ENCODE peak calls at places on chromosomes 4 and X, in nine cellular contexts. Y, H, Z, Q, K, E, P, L and G are unnamed samples.
A peak's percentile ranks its signal among the peaks of the same experiment; 100 is the strongest.

GRCh38 chr4:3254302-3255131 is 5.6 kb downstream of the MSANTD1 start:
- DNase-seq in Q (peak; percentile 9), L (no peak), Z (no peak), E (no peak), H (no peak), P (peak; percentile 41), Y (no peak), K (peak; percentile 16), G (no peak)

GRCh38 chr4:156154978-156155377 is 201.3 kb upstream of the CTSO start:
- DNase-seq in Z (no peak), P (no peak), K (no peak), E (no peak), Q (no peak), Y (peak; percentile 11), H (no peak), L (no peak), G (no peak)

GRCh38 chrX:72269671-72270251 is 7.3 kb downstream of the RPS4X start:
- DNase-seq in Z (no peak), E (no peak), H (peak; percentile 83), L (no peak), Y (peak; percentile 50), K (no peak), P (no peak), Q (no peak), G (no peak)

GRCh38 chrX:38880460-38880859 is 79.2 kb downstream of the MID1IP1 start:
- DNase-seq in Y (no peak), L (no peak), E (peak; percentile 40), Q (no peak), P (no peak), K (no peak), Z (no peak), H (peak; percentile 56), G (no peak)

GRCh38 chrX:120790118-120790517 is 85.5 kb downstream of the CT47B1 start:
- DNase-seq in H (peak; percentile 71), K (peak; percentile 27), Q (peak; percentile 50), P (no peak), E (peak; percentile 53), L (peak; percentile 2), Z (peak; percentile 37), Y (peak; percentile 86), G (peak; percentile 32)

GRCh38 chr4:178462710-178463109 is 1020.5 kb upstream of the AGA start:
- DNase-seq in Y (no peak), L (no peak), K (no peak), P (no peak), H (no peak), Z (no peak), Q (no peak), E (no peak), G (no peak)

GRCh38 chr4:106289737-106290136 is 26.3 kb downstream of the TBCK start:
- DNase-seq in K (no peak), Y (peak; percentile 26), Q (no peak), P (no peak), L (no peak), E (no peak), H (no peak), Z (no peak), G (no peak)

GRCh38 chrX:41381685-41382084 is 47.7 kb downstream of the DDX3X start:
- DNase-seq in Q (no peak), P (peak; percentile 70), Y (peak; percentile 63), L (no peak), E (peak; percentile 91), K (peak; percentile 62), H (peak; percentile 90), Z (no peak), G (no peak)

GRCh38 chr4:2132438-2132837 is 73.3 kb downstream of the NAT8L start:
- DNase-seq in P (no peak), H (no peak), L (no peak), E (no peak), Z (no peak), Q (no peak), Y (no peak), K (no peak), G (no peak)

GRCh38 chr4:68951078-68951805 is at the start of gene UGT2A3:
- DNase-seq in E (peak; percentile 96), Q (no peak), P (no peak), H (no peak), L (no peak), Y (no peak), Z (no peak), K (peak; percentile 32), G (no peak)

GRCh38 chr4:40544216-40544615 is 85.4 kb downstream of the RBM47 start:
- DNase-seq in E (no peak), Q (no peak), H (no peak), Z (no peak), L (no peak), K (no peak), P (no peak), Y (no peak), G (no peak)

GRCh38 chrX:147741776-147742175 is 169.9 kb upstream of the FMR1 start:
- DNase-seq in K (no peak), Q (no peak), L (no peak), Z (no peak), P (no peak), H (no peak), E (no peak), Y (no peak), G (no peak)
- H3K27ac ChIP-seq in K (no peak overlapping the region), Q (no peak overlapping the region), L (no peak overlapping the region), Z (no peak overlapping the region), P (no peak overlapping the region), H (no peak overlapping the region), E (no peak overlapping the region), Y (no peak overlapping the region), G (no peak overlapping the region)

DNA sequence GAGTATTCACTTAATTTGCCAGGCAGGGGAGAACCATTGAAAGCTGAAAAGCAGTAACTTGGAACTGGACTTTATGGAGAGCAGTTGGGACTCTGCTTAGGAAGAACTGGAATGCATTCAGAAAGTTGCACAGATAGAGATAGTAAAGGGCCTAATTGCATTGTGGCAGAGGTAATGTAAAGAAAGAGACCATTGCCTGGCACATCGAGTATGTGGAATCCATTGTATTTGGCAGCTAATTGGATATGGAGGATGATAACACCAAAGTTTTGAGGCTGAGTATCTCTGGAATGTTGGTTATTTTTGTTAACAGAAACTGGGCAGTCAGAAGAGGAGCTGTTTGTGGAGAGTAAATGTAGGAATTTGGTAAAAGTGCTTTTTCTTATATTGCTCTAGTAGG is 169.9 kb downstream of the BMPR1B start:
- DNase-seq in P (no peak), E (no peak), H (no peak), Q (no peak), L (no peak), Y (no peak), K (no peak), Z (no peak), G (no peak)
- H3K27ac ChIP-seq in P (no peak overlapping the region), E (no peak overlapping the region), H (no peak overlapping the region), Q (peak overlapping the region; percentile 41), L (no peak overlapping the region), Y (no peak overlapping the region), K (no peak overlapping the region), Z (no peak overlapping the region), G (no peak overlapping the region)

DNA sequence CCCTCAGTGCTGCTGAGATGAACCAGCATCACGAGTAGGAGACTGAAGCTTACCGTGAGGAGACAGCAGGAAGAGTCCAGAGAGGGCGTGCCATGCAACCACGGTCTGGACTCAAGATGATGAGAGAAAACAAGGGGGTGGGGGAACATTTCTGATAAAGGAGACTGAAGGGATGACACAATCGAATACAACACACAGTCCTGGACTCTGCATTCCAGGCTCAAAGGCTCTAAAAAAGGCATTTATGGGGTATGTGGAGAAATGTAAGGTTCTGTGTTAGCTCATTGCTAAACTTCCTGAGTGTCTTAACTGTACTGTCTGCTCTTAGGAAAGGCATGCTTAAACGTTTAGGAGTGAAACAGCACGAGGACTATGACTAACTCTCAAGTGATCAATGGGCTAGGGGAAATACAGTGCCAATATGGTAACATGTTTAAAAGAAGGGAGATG is 20.6 kb upstream of the IRAK1 start:
- DNase-seq in L (no peak), Z (no peak), E (no peak), K (no peak), Q (no peak), Y (peak; percentile 84), P (no peak), H (peak; percentile 87), G (no peak)
- H3K27ac ChIP-seq in L (no peak overlapping the region), Z (peak overlapping the region; percentile 26), E (peak overlapping the region; percentile 41), K (no peak overlapping the region), Q (no peak overlapping the region), Y (no peak overlapping the region), P (peak overlapping the region; percentile 72), H (peak overlapping the region; percentile 64), G (no peak overlapping the region)

GRCh38 chr4:77007358-77008230 is 58.0 kb downstream of the SEPTIN11 start:
- DNase-seq in Z (peak; percentile 59), L (no peak), P (no peak), E (no peak), K (no peak), Y (peak; percentile 94), Q (no peak), H (peak; percentile 83), G (peak; percentile 72)
- H3K27ac ChIP-seq in Z (peak overlapping the region; percentile 62), L (no peak overlapping the region), P (peak overlapping the region; percentile 52), E (peak overlapping the region; percentile 81), K (peak overlapping the region; percentile 62), Y (peak overlapping the region; percentile 40), Q (no peak overlapping the region), H (peak overlapping the region; percentile 94), G (peak overlapping the region; percentile 89)

GRCh38 chr4:142404191-142404611 is 441.9 kb downstream of the INPP4B start:
- DNase-seq in H (peak; percentile 72), K (no peak), Z (no peak), E (no peak), Q (no peak), L (no peak), Y (peak; percentile 61), P (peak; percentile 65), G (no peak)

GRCh38 chr4:142402156-142402555 is 443.9 kb downstream of the INPP4B start:
- DNase-seq in E (no peak), Z (no peak), Y (peak; percentile 20), K (no peak), H (no peak), L (no peak), Q (no peak), P (no peak), G (no peak)

GRCh38 chr4:142406051-142406549 is 440.0 kb downstream of the INPP4B start:
- DNase-seq in Z (no peak), P (no peak), L (no peak), Q (no peak), K (peak; percentile 32), E (no peak), H (no peak), Y (peak; percentile 53), G (no peak)

GRCh38 chr4:142405021-142405991 is 440.8 kb downstream of the INPP4B start:
- DNase-seq in E (peak; percentile 59), H (peak; percentile 68), L (no peak), Q (peak; percentile 15), K (peak; percentile 30), Z (peak; percentile 38), P (peak; percentile 60), Y (peak; percentile 80), G (peak; percentile 48)

DNA sequence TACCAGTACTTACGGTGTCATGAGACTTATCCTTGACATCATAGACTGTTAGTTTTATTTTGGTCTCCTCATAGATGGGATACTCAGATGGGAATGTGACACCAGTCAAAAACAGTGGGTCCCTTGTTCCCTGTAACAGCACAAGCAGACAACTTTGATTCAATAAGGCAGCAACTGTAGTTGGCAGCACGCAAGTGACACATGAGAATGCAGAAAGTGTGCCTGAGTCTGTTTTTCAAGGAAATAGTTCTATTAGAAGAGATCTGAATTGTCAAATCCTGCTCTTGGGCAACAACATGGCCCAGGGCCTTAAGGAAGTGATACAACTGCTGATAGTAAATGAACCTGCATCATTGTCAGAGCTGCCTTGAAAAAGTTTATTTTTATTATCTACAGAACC is 443.2 kb downstream of the INPP4B start:
- DNase-seq in P (no peak), Z (no peak), L (no peak), Q (no peak), K (no peak), E (no peak), H (peak; percentile 39), Y (peak; percentile 54), G (no peak)
- H3K27ac ChIP-seq in P (no peak overlapping the region), Z (peak overlapping the region; percentile 33), L (no peak overlapping the region), Q (no peak overlapping the region), K (no peak overlapping the region), E (peak overlapping the region; percentile 59), H (peak overlapping the region; percentile 88), Y (no peak overlapping the region), G (no peak overlapping the region)

GRCh38 chrX:13763489-13763888 is 28.9 kb downstream of the OFD1 start:
- DNase-seq in H (no peak), Z (no peak), K (no peak), Y (no peak), P (no peak), Q (no peak), E (no peak), L (no peak), G (peak; percentile 6)
- H3K27ac ChIP-seq in H (no peak overlapping the region), Z (no peak overlapping the region), K (no peak overlapping the region), Y (no peak overlapping the region), P (peak overlapping the region; percentile 56), Q (no peak overlapping the region), E (peak overlapping the region; percentile 16), L (peak overlapping the region; percentile 70), G (peak overlapping the region; percentile 69)